ENCODE peak calls at places on chromosomes 13 and 19, in six cellular contexts. K, M, G, D, N and I are unnamed samples.

GRCh38 chr19:3362217-3362907 is 4.0 kb upstream of the NFIC start:
- DNase-seq in D (no peak), G (no peak), M (no peak), N (no peak), K (no peak), I (no peak)

GRCh38 chr13:33918199-33918932 is 100.4 kb downstream of the RFC3 start:
- DNase-seq in K (no peak), N (no peak), G (no peak), M (peak), D (no peak), I (peak)

GRCh38 chr19:30523791-30524190 is 151.6 kb downstream of the ZNF536 start:
- DNase-seq in G (no peak), D (no peak), K (no peak), N (no peak), M (no peak), I (no peak)

GRCh38 chr19:37226248-37226647 is 8.2 kb downstream of the ZNF383 start:
- DNase-seq in K (no peak), N (no peak), D (no peak), G (no peak), M (no peak), I (no peak)

GRCh38 chr13:30128095-30128494 is 179.3 kb downstream of the KATNAL1 start:
- DNase-seq in D (no peak), G (no peak), M (no peak), K (no peak), N (no peak), I (no peak)

GRCh38 chr13:30158774-30159445 is 148.4 kb downstream of the KATNAL1 start:
- DNase-seq in N (no peak), K (no peak), D (no peak), G (no peak), M (peak), I (no peak)

GRCh38 chr19:49954933-49955332 is 6.0 kb downstream of the SIGLEC11 start:
- DNase-seq in D (no peak), N (no peak), K (no peak), G (no peak), M (peak), I (no peak)

GRCh38 chr13:93364166-93364565 is 137.6 kb downstream of the GPC6 start:
- DNase-seq in K (no peak), M (peak), N (no peak), G (peak), D (no peak), I (no peak)

GRCh38 chr19:9885077-9885552 is 50.0 kb downstream of the PIN1 start:
- DNase-seq in D (no peak), N (no peak), G (no peak), M (peak), K (no peak), I (peak)

GRCh38 chr13:44278164-44278563 is 95.5 kb upstream of the SERP2 start:
- DNase-seq in N (no peak), G (no peak), K (no peak), D (no peak), M (no peak), I (no peak)

GRCh38 chr13:98576215-98576945 is 527 bp downstream of the STK24 start:
- DNase-seq in D (no peak), M (no peak), N (no peak), K (no peak), G (peak), I (no peak)

GRCh38 chr19:46802152-46802551 is 13.8 kb upstream of the SLC1A5 start:
- DNase-seq in M (no peak), N (no peak), G (no peak), K (no peak), D (no peak), I (no peak)

GRCh38 chr13:44068737-44069136 is 189.0 kb downstream of the LACC1 start:
- DNase-seq in K (no peak), N (no peak), D (no peak), M (peak), G (no peak), I (no peak)

GRCh38 chr19:49534632-49535385 is 7.0 kb downstream of the RCN3 start:
- DNase-seq in M (no peak), N (no peak), G (peak), K (no peak), D (no peak), I (no peak)

GRCh38 chr19:7607874-7608560 is 12.4 kb downstream of the CAMSAP3 start:
- DNase-seq in M (no peak), K (no peak), D (no peak), N (no peak), G (no peak), I (no peak)

GRCh38 chr13:94292323-94292640 is 187.2 kb downstream of the DCT start:
- DNase-seq in M (no peak), D (no peak), N (no peak), G (no peak), K (no peak), I (no peak)

GRCh38 chr13:24148414-24149305 is 11.9 kb upstream of the SPATA13 start:
- DNase-seq in M (peak), D (no peak), N (peak), G (no peak), K (peak), I (no peak)

GRCh38 chr13:53408847-53409568 is 380.4 kb downstream of the OLFM4 start:
- DNase-seq in N (no peak), G (no peak), K (no peak), M (no peak), D (no peak), I (no peak)

GRCh38 chr19:4115050-4115817 is 8.7 kb downstream of the MAP2K2 start:
- DNase-seq in K (no peak), D (peak), N (no peak), M (no peak), G (no peak), I (no peak)

GRCh38 chr19:14669940-14670339 is 4.7 kb downstream of the ADGRE3 start:
- DNase-seq in N (no peak), D (no peak), M (no peak), K (no peak), G (no peak), I (no peak)

GRCh38 chr19:10800488-10800887 is 35.5 kb downstream of the TMED1 start:
- DNase-seq in D (no peak), N (no peak), M (peak), G (no peak), K (no peak), I (no peak)

GRCh38 chr13:87884874-87885273 is 213.7 kb downstream of the SLITRK5 start:
- DNase-seq in K (no peak), N (no peak), M (peak), G (no peak), D (no peak), I (peak)

GRCh38 chr13:77745784-77746183 is 48.3 kb downstream of the SLAIN1 start:
- DNase-seq in D (no peak), M (no peak), G (no peak), K (no peak), N (no peak), I (no peak)

GRCh38 chr19:54369082-54369691 is 4.5 kb upstream of the LAIR1 start:
- DNase-seq in G (no peak), N (no peak), M (no peak), K (no peak), D (no peak), I (no peak)

GRCh38 chr13:111908391-111908790 is 158.6 kb upstream of the SOX1 start:
- DNase-seq in D (no peak), G (no peak), N (no peak), K (no peak), M (no peak), I (no peak)

GRCh38 chr19:46975918-46976782 is 43.5 kb upstream of the NPAS1 start:
- DNase-seq in K (no peak), G (no peak), D (no peak), N (peak), M (peak), I (peak)

GRCh38 chr19:11506101-11506555 is 489 bp upstream of the ZNF653 start:
- DNase-seq in M (no peak), D (no peak), N (no peak), K (no peak), G (no peak), I (no peak)

GRCh38 chr19:28319208-28319607 is 893.7 kb downstream of the UQCRFS1 start:
- DNase-seq in G (no peak), M (no peak), N (no peak), D (no peak), K (no peak), I (no peak)

DNA sequence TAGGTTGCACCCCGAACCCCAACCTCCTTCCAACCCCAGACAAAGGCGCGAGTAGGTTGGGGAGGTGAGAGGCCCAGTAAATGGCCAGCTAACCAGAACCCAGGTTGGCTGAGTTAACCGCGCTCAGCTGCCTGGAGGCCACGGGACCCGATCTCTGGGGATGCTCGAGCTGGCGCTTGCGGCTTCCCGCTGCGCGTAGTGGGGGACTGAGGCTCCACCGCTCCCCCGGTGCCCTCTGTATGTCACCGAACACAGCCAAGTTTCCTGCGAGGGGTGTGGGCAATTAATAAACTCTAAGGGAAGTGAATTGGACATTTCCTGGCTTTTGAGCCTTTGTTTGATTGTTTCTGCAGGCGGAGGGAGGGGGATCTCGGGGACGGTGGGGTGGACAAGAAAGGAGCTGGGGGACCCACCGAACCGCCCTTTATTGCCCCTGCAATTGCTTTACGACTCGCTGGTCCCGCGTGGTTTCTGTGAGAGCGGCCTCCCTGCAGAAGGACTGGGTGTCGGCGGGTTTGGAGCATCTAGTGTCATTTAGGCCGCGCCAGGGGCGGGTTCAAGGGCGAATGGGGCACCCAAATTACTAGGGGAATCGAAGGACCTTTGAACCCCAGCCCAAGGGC is 3.5 kb upstream of the ZIC5 start:
- DNase-seq in D (no peak), M (no peak), N (no peak), G (no peak), K (no peak), I (no peak)
- TF ChIP-seq BHLHE40 in D (no peak), M (no peak), N (no peak), G (no peak), K (no peak), I (no peak)

GRCh38 chr19:1725100-1726064 is 27.9 kb upstream of the ONECUT3 start:
- DNase-seq in G (peak), M (peak), K (peak), N (peak), D (no peak), I (peak)
- TF ChIP-seq BHLHE40 in G (no peak), M (no peak), K (no peak), N (no peak), D (no peak), I (no peak)

DNA sequence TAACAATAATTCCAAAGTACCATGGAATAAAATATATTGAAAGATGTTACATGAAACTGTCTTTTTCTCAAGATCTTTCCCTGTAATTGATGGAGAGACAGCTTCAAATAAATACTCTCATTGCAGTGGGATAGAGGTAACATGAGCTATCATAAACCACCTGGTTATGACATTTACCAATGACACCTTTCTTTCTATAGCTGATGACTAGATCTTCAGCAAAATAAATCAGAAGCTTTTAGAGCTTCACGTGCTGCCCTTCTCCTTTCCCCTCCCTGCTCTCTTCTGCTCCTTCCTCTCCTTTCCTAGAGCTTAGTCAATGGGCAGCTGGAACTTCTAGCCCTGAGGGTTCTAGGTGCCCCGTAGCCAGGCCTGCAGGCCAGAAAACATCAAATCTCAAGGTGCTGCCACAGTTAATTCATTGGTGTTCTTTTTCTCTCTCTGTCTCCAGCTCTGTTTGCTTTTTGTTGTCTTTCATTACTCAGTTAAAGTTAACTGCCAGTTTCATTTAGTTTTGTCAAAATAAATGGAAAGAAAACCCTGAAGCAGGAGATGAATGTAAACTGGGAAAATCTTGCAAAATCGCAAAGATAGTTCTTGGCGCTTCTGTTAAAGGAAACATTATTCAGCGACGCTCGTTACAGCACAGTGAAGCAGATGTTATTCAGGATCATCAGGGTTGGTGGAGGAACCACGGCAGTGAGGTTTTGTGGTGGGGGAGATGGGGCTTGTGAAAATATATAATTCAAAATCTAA is 8.3 kb upstream of the METTL21C start:
- DNase-seq in D (no peak), N (no peak), G (no peak), K (no peak), M (no peak), I (no peak)
- TF ChIP-seq BHLHE40 in D (no peak), N (no peak), G (no peak), K (no peak), M (no peak), I (no peak)

DNA sequence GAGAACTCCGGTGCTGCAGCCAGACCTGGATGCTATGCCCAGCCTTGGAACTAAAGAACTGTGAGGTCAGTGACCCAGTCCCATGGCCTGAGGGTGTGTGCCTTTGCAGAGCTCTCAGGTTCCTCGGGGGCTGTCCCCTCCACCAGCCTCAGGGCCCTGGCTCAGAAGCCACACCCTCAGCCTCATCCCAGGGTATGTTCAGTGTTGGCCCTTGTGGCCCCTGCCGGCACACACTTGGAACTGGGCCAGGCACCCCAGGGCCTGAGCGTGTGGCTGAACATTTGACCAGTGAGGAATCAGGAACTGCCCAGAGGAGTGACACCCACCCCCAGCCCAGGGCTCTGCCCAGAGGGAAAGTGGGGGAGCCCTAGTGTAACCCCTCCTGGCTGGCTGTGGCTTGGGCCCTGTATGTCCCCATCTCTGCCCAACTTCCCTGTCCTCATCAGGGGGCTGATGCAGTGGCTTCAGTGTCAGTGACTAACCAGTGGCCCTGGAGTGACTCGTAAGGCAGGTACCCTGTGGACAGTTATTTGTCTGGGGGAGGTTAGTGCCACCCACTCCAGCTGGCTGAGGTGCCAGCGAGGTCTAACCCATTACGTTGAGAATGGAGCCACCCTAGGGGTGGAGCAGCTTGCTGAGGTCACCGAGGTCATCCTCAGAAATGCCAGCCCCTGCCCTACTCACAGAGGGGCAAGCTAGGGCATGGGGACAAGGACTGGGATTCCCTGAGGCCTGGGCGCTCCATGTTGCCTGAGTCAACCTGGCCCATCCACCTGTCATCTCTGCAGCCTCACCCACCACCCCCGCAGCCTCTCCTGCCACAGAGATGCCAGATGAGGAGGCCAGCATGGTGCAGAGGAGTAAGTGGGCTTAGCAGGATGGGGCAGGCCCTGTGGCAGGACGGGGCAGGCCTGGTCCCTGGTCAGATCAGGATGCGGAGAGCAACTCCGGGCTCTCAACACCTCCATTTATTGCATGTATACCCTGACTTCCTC is 9.8 kb downstream of the NKPD1 start:
- DNase-seq in K (no peak), N (no peak), G (no peak), D (no peak), M (no peak), I (no peak)
- TF ChIP-seq BHLHE40 in K (no peak), N (no peak), G (no peak), D (no peak), M (no peak), I (no peak)

DNA sequence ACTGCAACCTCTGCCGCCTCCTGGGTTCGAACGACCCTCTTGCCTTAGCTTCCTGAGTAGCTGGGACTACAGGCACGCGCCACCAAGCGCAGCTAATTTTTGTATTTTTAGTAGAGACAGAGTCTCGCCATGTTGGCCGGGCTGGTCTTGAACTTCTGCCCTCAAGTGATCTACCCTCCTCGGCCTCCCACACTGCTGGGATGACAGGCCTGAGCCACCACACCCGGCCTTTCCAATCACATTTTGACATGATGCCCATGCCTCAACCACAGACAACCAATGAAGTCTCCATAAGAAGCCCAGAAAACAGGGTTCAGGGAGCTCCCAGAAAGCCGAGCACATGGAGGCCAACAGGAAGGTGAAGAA is 11.7 kb downstream of the RAB20 start:
- DNase-seq in G (no peak), M (no peak), D (no peak), N (no peak), K (no peak), I (no peak)
- TF ChIP-seq BHLHE40 in G (no peak), M (no peak), D (no peak), N (no peak), K (no peak), I (no peak)

GRCh38 chr19:44738603-44739585 is 9.6 kb upstream of the BCL3 start:
- DNase-seq in K (peak), G (peak), N (peak), M (no peak), D (no peak), I (no peak)
- TF ChIP-seq BHLHE40 in K (no peak), G (no peak), N (no peak), M (no peak), D (no peak), I (no peak)

GRCh38 chr13:50519866-50520265 is 323.6 kb downstream of the DLEU7 start:
- DNase-seq in M (no peak), N (no peak), D (no peak), G (no peak), K (no peak), I (no peak)

GRCh38 chr13:50518791-50519201 is 324.7 kb downstream of the DLEU7 start:
- DNase-seq in K (no peak), D (no peak), M (peak), G (no peak), N (no peak), I (no peak)

GRCh38 chr13:50521191-50521590 is 322.3 kb downstream of the DLEU7 start:
- DNase-seq in M (no peak), K (no peak), N (no peak), D (no peak), G (no peak), I (no peak)

GRCh38 chr13:50521750-50522149 is 321.7 kb downstream of the DLEU7 start:
- DNase-seq in N (peak), M (peak), K (no peak), D (no peak), G (no peak), I (peak)

GRCh38 chr13:50518131-50518530 is 325.4 kb downstream of the DLEU7 start:
- DNase-seq in D (no peak), K (no peak), N (no peak), G (no peak), M (peak), I (no peak)
- TF ChIP-seq BHLHE40 in D (no peak), K (no peak), N (no peak), G (no peak), M (no peak), I (no peak)